ENCODE peak calls at places on chromosomes 2 and 18, in eight cellular contexts. J is GM10248, R is fibroblast of lung, K is heart left ventricle, X is neural crest cell, I is NB4, U is Calu3, H is RWPE1. L is an unnamed sample.

GRCh38 chr2:95271381-95271971 is 2.8 kb upstream of the PROM2 start:
- DNase-seq in J (no peak), R (no peak), I (no peak), K (no peak), U (no peak), X (no peak), H (no peak), L (no peak)

GRCh38 chr2:2512931-2513330 is 181.9 kb upstream of the MYT1L start:
- DNase-seq in J (no peak), U (no peak), K (no peak), I (no peak), X (no peak), R (no peak), H (no peak), L (no peak)

GRCh38 chr18:46385124-46385523 is 271.9 kb downstream of the LOXHD1 start:
- DNase-seq in J (no peak), K (no peak), I (no peak), X (no peak), U (no peak), R (no peak), H (no peak), L (no peak)

GRCh38 chr18:41391616-41392610 is 563.1 kb upstream of the PIK3C3 start:
- DNase-seq in X (peak), U (peak), J (peak), I (peak), H (peak), R (peak), K (peak), L (no peak)

GRCh38 chr18:77132369-77133050 is at the start of gene MBP:
- DNase-seq in R (no peak), U (peak), I (peak), X (peak), H (peak), J (peak), K (peak), L (no peak)

GRCh38 chr2:155815851-155816250 is 516.7 kb downstream of the NR4A2 start:
- DNase-seq in U (peak), I (peak), X (no peak), R (peak), H (no peak), J (peak), K (no peak), L (no peak)

GRCh38 chr2:132256251-132256902 is 94.6 kb upstream of the ANKRD30BL start:
- DNase-seq in U (no peak), K (no peak), R (no peak), J (peak), I (no peak), X (no peak), H (no peak), L (no peak)

GRCh38 chr2:36667931-36668330 is 28.6 kb upstream of the VIT start:
- DNase-seq in J (no peak), I (no peak), H (no peak), X (no peak), R (no peak), U (no peak), K (no peak), L (no peak)

GRCh38 chr18:46333371-46334199 is 229.4 kb downstream of the HAUS1 start:
- DNase-seq in R (peak), J (no peak), K (peak), X (peak), I (peak), H (peak), U (peak), L (no peak)

GRCh38 chr2:29011650-29012060 is 30.6 kb downstream of the TOGARAM2 start:
- DNase-seq in H (no peak), U (no peak), K (peak), J (no peak), I (peak), X (no peak), R (peak), L (no peak)

GRCh38 chr18:46412831-46413371 is 244.1 kb downstream of the LOXHD1 start:
- DNase-seq in U (no peak), K (peak), I (no peak), R (no peak), J (no peak), X (no peak), H (no peak), L (no peak)

GRCh38 chr2:56231361-56231760 is 47.6 kb downstream of the CCDC85A start:
- DNase-seq in R (no peak), I (no peak), U (no peak), J (no peak), H (no peak), K (no peak), X (no peak), L (no peak)

GRCh38 chr2:239444626-239445625 is 44.1 kb upstream of the HDAC4 start:
- DNase-seq in X (no peak), I (peak), H (peak), J (no peak), U (peak), R (peak), K (no peak), L (no peak)

GRCh38 chr2:161223139-161223732 is 63.0 kb downstream of the TANK start:
- DNase-seq in K (no peak), R (peak), U (peak), J (no peak), H (peak), I (peak), X (no peak), L (no peak)

GRCh38 chr2:110116033-110116710 is 550 bp upstream of the MALL start:
- DNase-seq in J (no peak), R (peak), H (no peak), K (peak), X (no peak), I (no peak), U (peak), L (no peak)

GRCh38 chr2:44215827-44216226 is 47.2 kb downstream of the PPM1B start:
- DNase-seq in R (no peak), I (no peak), X (no peak), U (no peak), H (no peak), K (no peak), J (no peak), L (no peak)

GRCh38 chr2:56714400-56714799 is 530.6 kb downstream of the CCDC85A start:
- DNase-seq in I (no peak), X (no peak), K (no peak), U (no peak), J (no peak), H (no peak), R (peak), L (no peak)

GRCh38 chr18:9951022-9951859 is 37.4 kb downstream of the VAPA start:
- DNase-seq in H (peak), I (peak), R (peak), U (peak), K (no peak), J (peak), X (no peak), L (no peak)

GRCh38 chr18:65522907-65523306 is 227.9 kb upstream of the CDH7 start:
- DNase-seq in J (no peak), R (no peak), I (no peak), H (no peak), U (no peak), X (no peak), K (no peak), L (no peak)

GRCh38 chr2:13524492-13524891 is 807.8 kb downstream of the TRIB2 start:
- DNase-seq in U (no peak), H (no peak), R (no peak), J (no peak), X (no peak), K (no peak), I (no peak), L (no peak)

GRCh38 chr2:38509947-38510326 is 92.8 kb downstream of the HNRNPLL start:
- DNase-seq in K (no peak), R (no peak), J (no peak), U (no peak), I (no peak), X (no peak), H (no peak), L (no peak)

GRCh38 chr2:38509322-38509946 is 93.3 kb downstream of the HNRNPLL start:
- DNase-seq in R (peak), X (no peak), U (no peak), J (no peak), I (no peak), K (no peak), H (peak), L (no peak)

GRCh38 chr2:38505779-38506178 is 96.9 kb downstream of the HNRNPLL start:
- DNase-seq in H (peak), X (no peak), I (peak), R (no peak), J (no peak), U (no peak), K (peak), L (peak)

GRCh38 chr2:38507712-38508111 is 95.0 kb downstream of the HNRNPLL start:
- DNase-seq in K (no peak), U (no peak), J (no peak), I (no peak), H (no peak), X (no peak), R (no peak), L (no peak)

DNA sequence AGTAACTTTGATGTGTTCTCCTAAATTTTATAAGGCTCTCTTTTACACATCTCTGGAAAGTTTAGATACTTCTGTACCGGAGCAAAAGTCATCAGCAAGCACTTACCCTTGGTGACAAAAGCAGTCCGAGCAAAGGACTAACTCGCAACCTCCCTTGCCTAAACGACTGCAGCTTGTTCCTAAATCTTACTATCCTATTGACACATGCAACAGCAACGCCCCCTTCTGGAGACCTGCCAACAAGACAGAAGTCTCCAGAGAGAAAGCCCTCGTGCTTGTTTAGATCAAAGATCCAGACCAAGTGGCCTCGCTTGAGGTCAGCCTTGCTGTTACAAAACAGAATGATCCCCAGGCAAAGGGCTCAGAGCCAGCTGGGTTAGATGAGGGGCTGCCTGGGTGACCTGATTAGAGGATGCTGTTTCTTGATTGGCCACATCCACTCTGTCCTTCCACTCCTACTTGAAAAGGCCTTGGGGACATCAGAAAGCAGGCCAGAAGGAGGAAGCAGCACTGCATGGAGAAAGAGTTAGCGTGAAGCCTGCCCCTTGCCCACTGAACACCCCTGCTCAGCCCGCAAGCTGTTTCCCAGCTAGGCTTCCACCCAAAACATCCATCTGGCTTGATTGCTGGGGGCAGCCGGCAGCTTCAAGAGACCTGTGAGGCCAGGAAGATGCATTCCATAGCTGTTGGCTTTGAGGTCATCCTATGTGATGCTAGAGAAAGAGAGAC is 94.3 kb downstream of the HNRNPLL start:
- DNase-seq in X (peak), U (peak), R (peak), I (peak), J (peak), H (peak), K (peak), L (peak)
- TF ChIP-seq CTCF in X (peak), U (peak), R (peak), I (peak), J (peak), H (peak), K (peak), L (no peak)

GRCh38 chr2:71282493-71282892 is 49.1 kb upstream of the ZNF638 start:
- DNase-seq in R (no peak), I (peak), U (no peak), J (no peak), H (no peak), X (no peak), K (no peak), L (no peak)
- TF ChIP-seq CTCF in R (no peak), I (peak), U (no peak), J (peak), H (no peak), X (no peak), K (no peak), L (no peak)

DNA sequence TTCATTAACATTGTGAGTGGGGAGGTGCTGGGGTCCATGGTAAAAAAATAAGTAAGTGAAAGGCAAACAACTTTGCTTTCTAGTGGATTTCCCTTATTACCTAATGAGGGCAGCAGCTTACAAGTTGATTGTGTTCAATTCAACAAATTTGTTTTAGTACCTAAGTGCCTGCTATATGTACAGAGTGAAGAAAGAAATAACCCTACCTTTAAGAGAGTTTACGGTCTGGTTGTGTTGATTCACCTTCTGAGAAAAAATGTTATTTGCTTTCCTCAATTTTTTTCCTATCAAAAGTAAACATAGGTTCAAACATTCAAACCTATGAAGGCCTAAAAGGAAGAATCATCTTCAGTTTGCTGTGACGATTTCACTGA is 1.6 kb upstream of the SPTBN1 start:
- DNase-seq in J (no peak), X (no peak), I (no peak), U (no peak), R (no peak), H (no peak), K (no peak), L (no peak)
- TF ChIP-seq CTCF in J (no peak), X (no peak), I (no peak), U (no peak), R (no peak), H (no peak), K (no peak), L (no peak)

GRCh38 chr2:174138161-174138560 is 110.2 kb downstream of the OLA1 start:
- DNase-seq in I (peak), X (no peak), U (no peak), J (no peak), K (no peak), R (no peak), H (no peak), L (no peak)
- TF ChIP-seq CTCF in I (peak), X (peak), U (no peak), J (no peak), K (no peak), R (peak), H (no peak), L (no peak)

DNA sequence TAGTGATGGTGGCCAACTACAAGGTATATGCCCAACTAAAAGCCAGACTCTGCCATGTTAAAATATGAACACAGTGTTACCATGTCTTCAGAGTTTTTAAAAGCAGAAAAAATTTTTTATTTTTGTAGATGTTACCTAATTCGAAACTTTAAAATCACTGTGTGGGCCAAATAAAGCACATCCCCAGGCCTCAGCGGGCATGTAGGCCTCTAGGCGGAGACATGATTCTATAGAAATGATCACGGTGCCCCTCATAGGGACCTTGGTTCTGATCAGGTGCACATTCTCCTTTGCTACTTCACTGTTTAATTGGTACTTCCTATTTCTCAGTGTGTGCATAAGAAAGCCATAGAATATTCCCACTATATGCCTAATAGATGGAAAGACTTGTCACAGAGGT is 349.2 kb downstream of the XIRP2 start:
- DNase-seq in U (no peak), K (no peak), H (no peak), R (no peak), I (no peak), X (no peak), J (no peak), L (no peak)
- TF ChIP-seq CTCF in U (no peak), K (no peak), H (no peak), R (no peak), I (no peak), X (no peak), J (no peak), L (no peak)

L was measured in omental fat pad.